ENCODE peak calls at places on chromosomes 7 and 10, in five cellular contexts. One of them, this sample, is unnamed.
A peak's percentile ranks its signal among the peaks of the same experiment; 100 is the strongest.

GRCh38 chr10:123804716-123805115 is 86.9 kb downstream of the CPXM2 start:
- DNase-seq in K562: no peak
- DNase-seq in HepG2: no peak
- DNase-seq in GM12878: no peak
- DNase-seq in SK-N-SH: no peak
- DNase-seq in this sample: no peak

GRCh38 chr10:15137636-15138035 is 30.9 kb downstream of the NMT2 start:
- DNase-seq in HepG2: no peak
- DNase-seq in GM12878: no peak
- DNase-seq in K562: no peak
- DNase-seq in SK-N-SH: no peak
- DNase-seq in this sample: no peak

GRCh38 chr7:149624006-149624405 is 126.4 kb upstream of the ZNF746 start:
- DNase-seq in HepG2: peak; percentile 26
- DNase-seq in GM12878: no peak
- DNase-seq in SK-N-SH: peak; percentile 75
- DNase-seq in K562: no peak
- DNase-seq in this sample: peak; percentile 30

GRCh38 chr10:11604742-11605650 is 6.5 kb downstream of the USP6NL start:
- DNase-seq in GM12878: no peak
- DNase-seq in HepG2: no peak
- DNase-seq in SK-N-SH: no peak
- DNase-seq in K562: no peak
- DNase-seq in this sample: no peak

GRCh38 chr10:36450385-36450784 is 675.0 kb upstream of the ANKRD30A start:
- DNase-seq in HepG2: no peak
- DNase-seq in GM12878: no peak
- DNase-seq in SK-N-SH: no peak
- DNase-seq in K562: no peak
- DNase-seq in this sample: no peak

GRCh38 chr7:125059861-125060456 is 130.3 kb upstream of the POT1 start:
- DNase-seq in GM12878: no peak
- DNase-seq in K562: no peak
- DNase-seq in HepG2: no peak
- DNase-seq in SK-N-SH: peak; percentile 12
- DNase-seq in this sample: no peak

GRCh38 chr7:69813637-69814240 is 215.5 kb downstream of the AUTS2 start:
- DNase-seq in HepG2: no peak
- DNase-seq in K562: no peak
- DNase-seq in GM12878: no peak
- DNase-seq in SK-N-SH: no peak
- DNase-seq in this sample: no peak

GRCh38 chr7:66310620-66311019 is 105.5 kb downstream of the TPST1 start:
- DNase-seq in SK-N-SH: no peak
- DNase-seq in HepG2: no peak
- DNase-seq in K562: no peak
- DNase-seq in GM12878: no peak
- DNase-seq in this sample: no peak

GRCh38 chr10:22590115-22590514 is 124.3 kb downstream of the PIP4K2A start:
- DNase-seq in K562: no peak
- DNase-seq in GM12878: no peak
- DNase-seq in SK-N-SH: no peak
- DNase-seq in HepG2: no peak
- DNase-seq in this sample: no peak

GRCh38 chr10:119521443-119522204 is 20.9 kb downstream of the RGS10 start:
- DNase-seq in SK-N-SH: no peak
- DNase-seq in K562: no peak
- DNase-seq in HepG2: peak; percentile 76
- DNase-seq in GM12878: no peak
- DNase-seq in this sample: no peak

GRCh38 chr7:38163671-38164070 is 14.4 kb upstream of the STARD3NL start:
- DNase-seq in SK-N-SH: no peak
- DNase-seq in K562: no peak
- DNase-seq in GM12878: no peak
- DNase-seq in HepG2: no peak
- DNase-seq in this sample: no peak

GRCh38 chr7:25913574-25914224 is 238.3 kb upstream of the NFE2L3 start:
- DNase-seq in SK-N-SH: no peak
- DNase-seq in K562: no peak
- DNase-seq in HepG2: no peak
- DNase-seq in GM12878: no peak
- DNase-seq in this sample: no peak

GRCh38 chr10:13916384-13916947 is 329.7 kb downstream of the PRPF18 start:
- DNase-seq in GM12878: no peak
- DNase-seq in SK-N-SH: no peak
- DNase-seq in HepG2: no peak
- DNase-seq in K562: no peak
- DNase-seq in this sample: no peak

GRCh38 chr7:122989577-122989976 is 5.9 kb downstream of the TAS2R16 start:
- DNase-seq in GM12878: no peak
- DNase-seq in K562: no peak
- DNase-seq in HepG2: no peak
- DNase-seq in SK-N-SH: no peak
- DNase-seq in this sample: no peak

GRCh38 chr7:45984386-45985295 is 63.6 kb upstream of the IGFBP3 start:
- DNase-seq in SK-N-SH: no peak
- DNase-seq in K562: no peak
- DNase-seq in HepG2: peak; percentile 25
- DNase-seq in GM12878: no peak
- DNase-seq in this sample: no peak

GRCh38 chr7:158650821-158651225 is 53.8 kb downstream of the NCAPG2 start:
- DNase-seq in GM12878: no peak
- DNase-seq in K562: no peak
- DNase-seq in SK-N-SH: no peak
- DNase-seq in HepG2: no peak
- DNase-seq in this sample: no peak

GRCh38 chr7:155219154-155219531 is 78.5 kb upstream of the INSIG1 start:
- DNase-seq in K562: no peak
- DNase-seq in HepG2: no peak
- DNase-seq in GM12878: no peak
- DNase-seq in SK-N-SH: no peak
- DNase-seq in this sample: no peak

GRCh38 chr7:107506683-107507339 is 37.0 kb downstream of the GPR22 start:
- DNase-seq in SK-N-SH: no peak
- DNase-seq in GM12878: no peak
- DNase-seq in K562: no peak
- DNase-seq in HepG2: no peak
- DNase-seq in this sample: peak; percentile 89

GRCh38 chr7:157699357-157700013 is 362.7 kb downstream of the DNAJB6 start:
- DNase-seq in SK-N-SH: no peak
- DNase-seq in HepG2: no peak
- DNase-seq in GM12878: no peak
- DNase-seq in K562: no peak
- DNase-seq in this sample: no peak

GRCh38 chr10:79322616-79323566 is 24.4 kb upstream of the PPIF start:
- DNase-seq in HepG2: no peak
- DNase-seq in GM12878: peak; percentile 46
- DNase-seq in SK-N-SH: no peak
- DNase-seq in K562: no peak
- DNase-seq in this sample: peak; percentile 38

GRCh38 chr7:44727346-44728262 is 21.0 kb upstream of the ZMIZ2 start:
- DNase-seq in SK-N-SH: no peak
- DNase-seq in K562: no peak
- DNase-seq in HepG2: no peak
- DNase-seq in GM12878: no peak
- DNase-seq in this sample: no peak

GRCh38 chr7:40799493-40800406 is 664.9 kb downstream of the SUGCT start:
- DNase-seq in SK-N-SH: no peak
- DNase-seq in K562: no peak
- DNase-seq in HepG2: no peak
- DNase-seq in GM12878: no peak
- DNase-seq in this sample: no peak

GRCh38 chr10:88181902-88182671 is 318.7 kb downstream of the PTEN start:
- DNase-seq in HepG2: no peak
- DNase-seq in GM12878: no peak
- DNase-seq in K562: no peak
- DNase-seq in SK-N-SH: no peak
- DNase-seq in this sample: no peak

GRCh38 chr7:45103958-45104843 is 7.3 kb downstream of the TBRG4 start:
- DNase-seq in HepG2: no peak
- DNase-seq in K562: no peak
- DNase-seq in GM12878: no peak
- DNase-seq in SK-N-SH: no peak
- DNase-seq in this sample: no peak

GRCh38 chr10:84329986-84330651 is 1.7 kb downstream of the CCSER2 start:
- DNase-seq in SK-N-SH: no peak
- DNase-seq in HepG2: no peak
- DNase-seq in K562: no peak
- DNase-seq in GM12878: peak; percentile 72
- DNase-seq in this sample: no peak
- H3K27ac ChIP-seq in SK-N-SH: peak overlapping the region; percentile 81
- H3K27ac ChIP-seq in HepG2: peak overlapping the region; percentile 37
- H3K27ac ChIP-seq in K562: no peak overlapping the region
- H3K27ac ChIP-seq in GM12878: peak overlapping the region; percentile 69
- H3K27ac ChIP-seq in this sample: peak overlapping the region; percentile 25

GRCh38 chr10:131017566-131018285 is 293.8 kb downstream of the TCERG1L start:
- DNase-seq in K562: no peak
- DNase-seq in GM12878: no peak
- DNase-seq in SK-N-SH: no peak
- DNase-seq in HepG2: no peak
- DNase-seq in this sample: no peak
- TF ChIP-seq GABPA in K562: no peak
- TF ChIP-seq GABPA in GM12878: no peak
- TF ChIP-seq GABPA in SK-N-SH: no peak
- TF ChIP-seq GABPA in HepG2: no peak
- TF ChIP-seq GABPA in this sample: no peak

DNA sequence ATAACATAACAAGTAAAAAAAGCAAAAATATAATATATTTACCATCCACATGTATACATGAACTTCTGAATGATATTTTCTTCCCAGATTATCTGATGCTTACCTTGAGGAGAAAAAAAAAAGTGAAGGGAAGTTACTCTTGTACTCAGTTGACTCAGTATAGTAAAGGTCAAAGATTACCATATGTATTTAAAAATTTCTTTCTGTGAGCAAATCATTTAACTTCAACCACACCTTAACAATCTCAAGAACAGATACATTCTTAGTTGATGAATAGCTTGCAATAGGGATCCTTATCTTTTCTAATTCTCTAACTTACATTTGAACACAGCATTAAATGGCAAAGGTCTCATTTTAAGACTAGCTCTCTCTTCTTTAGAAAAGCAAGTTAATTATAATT is 29.8 kb downstream of the PRR15 start:
- DNase-seq in SK-N-SH: no peak
- DNase-seq in GM12878: no peak
- DNase-seq in K562: no peak
- DNase-seq in HepG2: no peak
- DNase-seq in this sample: no peak
- TF ChIP-seq REST in SK-N-SH: no peak
- TF ChIP-seq REST in GM12878: no peak
- TF ChIP-seq REST in K562: no peak
- TF ChIP-seq REST in HepG2: no peak
- TF ChIP-seq REST in this sample: no peak

GRCh38 chr7:111821076-111821475 is 258.8 kb upstream of the IMMP2L start:
- DNase-seq in HepG2: no peak
- DNase-seq in K562: no peak
- DNase-seq in SK-N-SH: no peak
- DNase-seq in GM12878: no peak
- DNase-seq in this sample: no peak
- H3K27ac ChIP-seq in HepG2: no peak overlapping the region
- H3K27ac ChIP-seq in K562: no peak overlapping the region
- H3K27ac ChIP-seq in SK-N-SH: no peak overlapping the region
- H3K27ac ChIP-seq in GM12878: no peak overlapping the region
- H3K27ac ChIP-seq in this sample: no peak overlapping the region

GRCh38 chr7:11529382-11529781 is 302.6 kb downstream of the THSD7A start:
- DNase-seq in K562: no peak
- DNase-seq in GM12878: no peak
- DNase-seq in SK-N-SH: no peak
- DNase-seq in HepG2: no peak
- DNase-seq in this sample: no peak

GRCh38 chr7:11527707-11528106 is 304.3 kb downstream of the THSD7A start:
- DNase-seq in K562: no peak
- DNase-seq in SK-N-SH: no peak
- DNase-seq in GM12878: no peak
- DNase-seq in HepG2: no peak
- DNase-seq in this sample: no peak

DNA sequence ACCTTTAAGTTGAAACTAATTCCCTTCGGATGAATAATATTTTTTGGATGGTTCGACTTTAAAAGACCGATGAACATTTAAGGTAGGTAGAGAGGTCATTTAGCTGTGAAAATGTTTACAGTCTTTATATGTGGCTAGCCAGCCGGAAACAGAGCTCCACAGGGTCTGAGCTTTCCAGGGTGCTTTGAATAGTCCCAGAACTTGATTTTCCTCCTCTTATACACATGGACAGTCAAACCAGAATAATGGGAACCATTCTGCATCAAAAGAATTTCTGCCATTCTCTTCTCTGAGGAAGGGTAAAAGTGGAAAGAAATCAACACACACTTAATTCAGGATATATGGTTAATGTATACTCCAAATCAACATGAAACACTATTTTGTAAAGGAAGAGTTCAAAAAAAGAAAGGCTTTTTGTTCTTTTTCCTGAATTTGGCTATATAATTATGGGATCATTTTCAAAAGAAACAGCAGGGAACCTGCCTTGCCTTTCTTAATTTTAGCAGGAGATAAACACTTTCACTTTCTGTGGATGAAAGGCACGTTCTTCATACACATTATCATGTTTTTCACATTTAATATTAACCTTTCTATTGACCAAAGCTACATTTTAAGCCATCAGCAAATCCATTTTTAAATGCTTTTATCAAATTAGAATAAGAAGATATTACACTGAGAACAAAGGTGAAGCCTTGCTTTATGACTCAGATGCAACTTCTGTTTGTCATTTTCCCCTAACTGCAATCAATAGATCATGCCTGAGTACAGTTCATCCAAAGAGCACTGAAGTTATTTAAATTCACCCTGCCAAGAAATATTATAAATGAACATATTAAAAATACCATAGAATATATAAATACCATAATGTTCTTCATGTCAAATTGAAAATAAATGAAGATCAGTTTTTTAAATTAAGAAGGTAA is 307.3 kb downstream of the THSD7A start:
- DNase-seq in HepG2: no peak
- DNase-seq in GM12878: no peak
- DNase-seq in SK-N-SH: no peak
- DNase-seq in K562: no peak
- DNase-seq in this sample: no peak
- TF ChIP-seq GABPA in HepG2: no peak
- TF ChIP-seq GABPA in GM12878: no peak
- TF ChIP-seq GABPA in SK-N-SH: no peak
- TF ChIP-seq GABPA in K562: no peak
- TF ChIP-seq GABPA in this sample: no peak